ENCODE peak calls at places on chromosomes 1 and 21, in four cellular contexts. O is fibroblast of lung, H is heart right ventricle, R is IMR-90. K is an unnamed sample.

GRCh38 chr1:28517649-28517999 is 11.8 kb downstream of the RCC1 start:
- DNase-seq in H (no peak), R (peak; percentile 37), O (peak; percentile 43), K (no peak)

GRCh38 chr21:45972716-45973474 is 8.7 kb upstream of the COL6A1 start:
- DNase-seq in R (peak; percentile 92), O (peak; percentile 85), H (peak; percentile 94), K (no peak)

GRCh38 chr21:38355353-38355752 is 98.6 kb downstream of the KCNJ15 start:
- DNase-seq in H (no peak), R (no peak), O (no peak), K (no peak)

GRCh38 chr1:226814751-226815496 is 55.5 kb upstream of the PSEN2 start:
- DNase-seq in O (peak; percentile 84), H (peak; percentile 74), R (peak; percentile 91), K (no peak)

GRCh38 chr21:34886554-34887385 is 162.3 kb downstream of the RUNX1 start:
- DNase-seq in H (peak; percentile 26), O (no peak), R (no peak), K (peak; percentile 36)

GRCh38 chr1:56797079-56797685 is 22.0 kb downstream of the FYB2 start:
- DNase-seq in H (peak; percentile 22), O (no peak), R (no peak), K (no peak)

GRCh38 chr1:3902111-3902511 is 2.0 kb upstream of the C1orf174 start:
- DNase-seq in H (no peak), O (no peak), R (no peak), K (peak; percentile 55)

GRCh38 chr1:247077234-247077633 is 1.4 kb downstream of the ZNF670 start:
- DNase-seq in H (no peak), O (peak; percentile 25), R (peak; percentile 22), K (no peak)

GRCh38 chr1:178912597-178912996 is 41.7 kb upstream of the ANGPTL1 start:
- DNase-seq in H (no peak), R (peak; percentile 32), O (no peak), K (no peak)

GRCh38 chr1:9878421-9878820 is 31.6 kb downstream of the CTNNBIP1 start:
- DNase-seq in R (no peak), O (no peak), H (no peak), K (no peak)

GRCh38 chr1:3504151-3504822 is 49.8 kb downstream of the ARHGEF16 start:
- DNase-seq in O (peak; percentile 93), R (peak; percentile 89), H (no peak), K (no peak)

GRCh38 chr1:161885013-161885412 is 118.9 kb downstream of the ATF6 start:
- DNase-seq in R (peak; percentile 93), O (peak; percentile 89), H (peak; percentile 49), K (no peak)

GRCh38 chr1:227889047-227889862 is 58.5 kb downstream of the WNT9A start:
- DNase-seq in R (no peak), O (no peak), H (no peak), K (no peak)

GRCh38 chr1:241716915-241717651 is 65.0 kb downstream of the WDR64 start:
- DNase-seq in H (no peak), O (peak; percentile 15), R (no peak), K (no peak)

GRCh38 chr1:85454214-85454613 is 10.7 kb downstream of the DDAH1 start:
- DNase-seq in H (no peak), O (no peak), R (no peak), K (no peak)

GRCh38 chr1:151408891-151409290 is 9.5 kb downstream of the PSMB4 start:
- DNase-seq in O (peak; percentile 9), H (no peak), R (peak; percentile 24), K (no peak)

GRCh38 chr1:151405167-151405951 is 6.0 kb downstream of the PSMB4 start:
- DNase-seq in R (no peak), O (no peak), H (peak; percentile 5), K (no peak)

GRCh38 chr1:151403612-151404011 is 4.2 kb downstream of the PSMB4 start:
- DNase-seq in R (no peak), H (no peak), O (no peak), K (no peak)

GRCh38 chr1:151402764-151403163 is 3.4 kb downstream of the PSMB4 start:
- DNase-seq in O (no peak), H (no peak), R (no peak), K (no peak)

GRCh38 chr1:151406176-151406575 is 6.8 kb downstream of the PSMB4 start:
- DNase-seq in R (no peak), O (no peak), H (no peak), K (no peak)
- H3K36me3 ChIP-seq in R (peaks cover 64% of the 10 kb centered on the region), O (peaks cover 18% of the 10 kb centered on the region), H (peaks cover 98% of the 10 kb centered on the region), K (peaks cover 82% of the 10 kb centered on the region)

DNA sequence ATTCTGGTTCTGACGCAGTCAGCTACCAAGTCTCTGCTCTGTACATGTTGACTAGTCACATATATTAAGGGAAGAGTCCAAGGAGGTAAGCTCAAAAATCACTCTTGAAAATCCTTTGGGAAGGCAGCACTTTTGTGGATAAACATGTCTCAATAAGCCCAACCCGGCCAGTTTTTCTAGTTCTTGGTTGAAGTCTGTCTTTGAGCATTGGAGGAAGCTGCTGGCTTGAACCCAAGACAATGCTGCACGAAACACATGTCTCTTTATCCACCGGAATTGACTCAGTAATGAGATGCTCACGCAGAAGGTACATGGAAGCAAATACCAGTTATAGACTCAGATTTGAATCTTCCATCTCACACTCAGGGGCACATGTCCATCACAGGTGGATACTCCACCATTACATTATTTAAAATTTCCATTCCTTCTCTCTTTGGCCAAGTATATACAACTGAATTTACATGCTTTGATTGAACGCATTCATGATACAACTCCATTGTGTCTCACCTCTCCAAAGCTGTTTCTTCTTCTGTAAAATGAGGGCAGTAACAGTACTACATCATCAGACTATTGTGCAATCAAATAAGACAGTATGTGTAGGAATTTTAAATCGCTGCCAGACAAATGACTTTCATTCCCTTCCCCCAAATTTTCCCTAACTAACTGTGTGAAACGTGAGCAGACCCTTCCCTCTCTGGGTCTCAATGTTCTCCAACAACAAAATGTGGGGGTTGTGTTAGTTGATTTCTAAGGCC is 9.6 kb upstream of the GUCA2A start:
- DNase-seq in H (no peak), R (peak; percentile 45), O (peak; percentile 20), K (no peak)
- H3K4me1 ChIP-seq in H (peaks cover 63% of the 10 kb centered on the region), R (peaks cover 5% of the 10 kb centered on the region), O (peaks cover 2% of the 10 kb centered on the region), K (no peaks in the 10 kb centered on the region)

DNA sequence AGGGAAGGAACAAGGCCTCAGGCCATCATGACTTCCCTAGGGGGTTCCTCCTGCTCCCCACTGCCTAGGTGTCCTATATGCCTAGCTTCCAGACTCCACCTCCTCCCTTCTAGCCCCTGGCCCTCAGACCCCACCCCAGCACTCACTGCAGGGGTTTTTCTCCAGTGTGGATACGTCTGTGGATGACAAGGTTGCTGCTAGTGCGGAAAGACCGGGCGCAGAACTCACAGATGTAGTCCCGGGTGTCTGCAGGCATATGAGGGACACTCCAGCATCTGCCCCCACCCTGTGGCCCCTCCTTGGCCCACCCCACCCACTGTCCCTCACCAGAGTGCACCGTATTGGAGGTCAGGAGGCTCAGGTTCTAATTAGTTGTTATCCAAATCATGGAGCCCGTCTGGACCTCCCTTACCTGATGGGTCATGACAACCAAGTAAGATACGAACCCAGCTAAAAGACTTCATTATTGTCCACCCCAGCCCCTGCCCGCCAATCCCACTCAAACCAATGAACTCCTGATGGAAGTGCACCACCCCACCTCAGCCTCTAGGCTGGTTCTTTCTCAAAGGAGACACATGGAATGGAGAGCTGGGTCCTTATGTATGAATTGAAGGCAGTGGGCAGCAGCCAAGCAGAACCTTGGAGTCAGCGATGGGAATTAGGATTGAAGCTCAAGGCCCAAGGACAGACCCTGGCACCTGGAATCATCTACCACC is 8.2 kb downstream of the ZNF692 start:
- DNase-seq in H (no peak), O (no peak), R (no peak), K (no peak)
- H3K36me3 ChIP-seq in H (peaks cover 76% of the 10 kb centered on the region), O (peaks cover 28% of the 10 kb centered on the region), R (peaks cover 66% of the 10 kb centered on the region), K (peaks cover 48% of the 10 kb centered on the region)

DNA sequence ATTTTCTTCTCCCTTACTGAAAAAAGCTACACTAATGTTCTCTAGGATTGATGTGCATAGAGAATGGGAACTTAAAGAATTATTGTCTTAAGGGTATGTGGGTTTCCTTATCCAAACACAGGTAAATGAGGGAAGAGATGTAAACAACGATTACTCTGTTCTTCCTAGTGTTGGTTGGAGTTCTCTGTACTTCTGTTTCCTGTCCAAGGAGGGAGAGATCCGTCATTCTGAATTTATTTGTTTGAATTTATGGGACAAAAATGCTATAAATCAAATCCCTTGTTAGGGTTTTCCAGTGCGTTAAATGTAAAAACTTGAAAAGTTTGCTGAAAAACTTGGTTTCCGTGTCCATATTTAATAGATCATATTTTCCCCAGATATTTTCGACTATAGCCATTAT is 29.6 kb downstream of the LAMC1 start:
- DNase-seq in R (no peak), H (no peak), O (no peak), K (no peak)
- H3K4me1 ChIP-seq in R (peaks cover 3% of the 10 kb centered on the region), H (peaks cover 72% of the 10 kb centered on the region), O (no peaks in the 10 kb centered on the region), K (peaks cover 3% of the 10 kb centered on the region)

K was measured in CD4-positive, CD25-positive, alpha-beta regulatory T cell.